ENCODE peak calls at places on chromosomes 2 and 18, in five cellular contexts. Y is H9, S is mesenchymal stem cell, K is IMR-90, W is H1. V is an unnamed sample.

GRCh38 chr2:42141687-42142475 is 27.3 kb upstream of the EML4 start:
- DNase-seq in K (peak), W (no peak), S (peak), Y (peak), V (no peak)

GRCh38 chr2:145822892-145823534 is 1303.1 kb upstream of the ZEB2 start:
- DNase-seq in S (no peak), Y (no peak), W (no peak), K (no peak), V (no peak)

GRCh38 chr18:40249390-40250080 is 1705.5 kb upstream of the PIK3C3 start:
- DNase-seq in W (no peak), K (peak), Y (no peak), S (peak), V (no peak)

GRCh38 chr2:172066394-172066863 is 18.9 kb upstream of the DLX1 start:
- DNase-seq in Y (no peak), W (no peak), K (no peak), S (no peak), V (no peak)

GRCh38 chr2:10844083-10844482 is 31.5 kb upstream of the PDIA6 start:
- DNase-seq in S (peak), Y (peak), W (peak), K (peak), V (no peak)

GRCh38 chr2:164896634-164897033 is 55.0 kb upstream of the COBLL1 start:
- DNase-seq in S (peak), K (peak), Y (no peak), W (no peak), V (no peak)

GRCh38 chr2:134411279-134411827 is 157.5 kb downstream of the MGAT5 start:
- DNase-seq in Y (no peak), K (no peak), S (no peak), W (no peak), V (no peak)

GRCh38 chr2:80971-81736 is 34.8 kb upstream of the FAM110C start:
- DNase-seq in W (no peak), Y (no peak), S (no peak), K (no peak), V (no peak)

GRCh38 chr18:44748582-44748981 is 67.9 kb downstream of the SETBP1 start:
- DNase-seq in Y (no peak), S (no peak), K (no peak), W (no peak), V (no peak)

GRCh38 chr2:43051316-43051715 is 175.1 kb downstream of the ZFP36L2 start:
- DNase-seq in W (no peak), Y (no peak), K (peak), S (peak), V (no peak)

GRCh38 chr2:218218409-218219185 is 1.6 kb downstream of the ARPC2 start:
- DNase-seq in Y (no peak), W (no peak), K (no peak), S (no peak), V (no peak)

GRCh38 chr2:145137211-145137610 is 617.3 kb upstream of the ZEB2 start:
- DNase-seq in Y (no peak), W (no peak), S (no peak), K (no peak), V (no peak)

GRCh38 chr2:241870081-241870541 is 582 bp downstream of the RTP5 start:
- DNase-seq in W (no peak), K (no peak), S (no peak), Y (no peak), V (no peak)

GRCh38 chr2:120175000-120175581 is 48.1 kb downstream of the TMEM185B start:
- DNase-seq in S (peak), W (no peak), Y (no peak), K (peak), V (peak)

GRCh38 chr2:231597014-231597611 is 4.4 kb downstream of the TEX44 start:
- DNase-seq in Y (no peak), K (no peak), S (no peak), W (no peak), V (no peak)

GRCh38 chr2:218202266-218202665 is 14.7 kb upstream of the ARPC2 start:
- DNase-seq in K (no peak), S (no peak), W (no peak), Y (no peak), V (no peak)

GRCh38 chr2:47488870-47489584 is 86.1 kb downstream of the MSH2 start:
- DNase-seq in Y (no peak), W (no peak), K (peak), S (peak), V (no peak)

GRCh38 chr2:109382236-109382930 is 231.4 kb downstream of the SEPTIN10 start:
- DNase-seq in K (peak), S (no peak), Y (peak), W (no peak), V (no peak)

GRCh38 chr2:236607471-236608307 is 38.1 kb downstream of the ACKR3 start:
- DNase-seq in W (no peak), Y (no peak), S (peak), K (peak), V (no peak)

GRCh38 chr2:71067567-71068217 is 756 bp upstream of the NAGK start:
- DNase-seq in Y (no peak), K (no peak), S (no peak), W (no peak), V (no peak)

GRCh38 chr18:13368080-13368813 is 149.7 kb downstream of the LDLRAD4 start:
- DNase-seq in S (no peak), Y (no peak), W (no peak), K (no peak), V (no peak)

GRCh38 chr2:127081826-127082633 is 24.9 kb downstream of the BIN1 start:
- DNase-seq in Y (no peak), K (peak), S (no peak), W (no peak), V (no peak)

GRCh38 chr2:109129356-109129920 is 433 bp downstream of the SH3RF3 start:
- DNase-seq in S (peak), K (no peak), Y (no peak), W (no peak), V (peak)

GRCh38 chr2:12305931-12306330 is 410.8 kb upstream of the TRIB2 start:
- DNase-seq in K (no peak), S (no peak), W (no peak), Y (no peak), V (no peak)

GRCh38 chr2:25887624-25888242 is 9.4 kb upstream of the ASXL2 start:
- DNase-seq in S (no peak), K (no peak), W (no peak), Y (no peak), V (no peak)

GRCh38 chr2:63661076-63661475 is 72.3 kb downstream of the MDH1 start:
- DNase-seq in Y (no peak), K (peak), W (no peak), S (peak), V (no peak)

GRCh38 chr2:23350026-23350791 is 34.8 kb upstream of the KLHL29 start:
- DNase-seq in W (no peak), S (no peak), Y (no peak), K (no peak), V (no peak)

GRCh38 chr18:8821531-8821930 is 116.2 kb downstream of the MTCL1 start:
- DNase-seq in K (no peak), W (no peak), Y (no peak), S (no peak), V (no peak)

GRCh38 chr2:235045973-235046343 is 94.1 kb downstream of the SH3BP4 start:
- DNase-seq in S (no peak), Y (no peak), W (no peak), K (no peak), V (no peak)

GRCh38 chr2:573805-574392 is 103.3 kb downstream of the TMEM18 start:
- DNase-seq in W (no peak), K (no peak), S (no peak), Y (no peak), V (no peak)

DNA sequence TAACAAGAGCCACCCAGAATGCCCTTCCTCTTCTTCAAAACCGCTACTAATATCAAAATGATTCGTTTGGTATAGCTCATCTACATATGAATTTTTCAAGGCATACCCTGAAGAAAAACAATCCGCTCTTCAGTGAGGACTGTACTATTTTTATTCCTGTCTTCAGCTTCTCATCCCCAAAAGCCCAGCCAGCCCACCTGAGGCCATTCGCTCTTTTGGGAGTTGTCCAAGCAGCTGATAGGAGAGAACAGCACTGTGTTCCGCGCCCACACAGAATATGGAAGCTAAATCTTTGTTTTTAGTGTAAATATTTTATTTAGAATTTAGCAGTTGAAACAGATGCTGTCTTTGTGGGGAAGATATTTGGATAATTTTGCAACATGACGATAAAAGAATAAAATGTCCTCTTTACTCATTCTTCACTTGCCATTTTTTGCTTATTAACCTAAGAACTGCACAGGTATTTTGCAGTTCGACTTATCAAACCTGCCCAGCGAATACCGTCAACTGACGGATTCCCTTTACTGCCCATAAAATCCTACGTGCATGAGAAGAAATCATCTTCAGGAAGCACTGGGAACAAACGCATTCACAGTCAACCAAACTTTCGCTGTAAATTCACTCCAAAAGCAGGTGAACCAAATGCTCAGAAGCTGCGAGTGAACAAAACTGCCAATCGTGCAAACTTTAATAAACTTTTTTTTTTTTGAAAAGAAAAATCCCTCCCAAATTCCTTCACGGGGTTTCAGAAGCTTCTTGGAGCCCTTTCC is 3.4 kb downstream of the ZNF521 start:
- DNase-seq in Y (no peak), W (no peak), K (no peak), S (no peak), V (no peak)
- H3K4ac ChIP-seq in Y (no peak), W (no peak), K (peak), S (no peak), V (no peak)

GRCh38 chr2:160207804-160208661 is 8.0 kb upstream of the ITGB6 start:
- DNase-seq in S (peak), K (peak), Y (no peak), W (no peak), V (no peak)
- H4K91ac ChIP-seq in S (peak), K (peak), Y (no peak), W (no peak), V (peak)

GRCh38 chr2:27766287-27766661 is 5.2 kb upstream of the MRPL33 start:
- DNase-seq in W (no peak), Y (no peak), K (no peak), S (no peak), V (no peak)

GRCh38 chr2:27773959-27774358 is 2.4 kb downstream of the MRPL33 start:
- DNase-seq in Y (no peak), K (no peak), S (no peak), W (no peak), V (no peak)

GRCh38 chr2:27771548-27772335 is at the start of gene MRPL33:
- DNase-seq in K (peak), S (peak), W (peak), Y (peak), V (peak)

GRCh38 chr2:27772804-27773203 is 1.3 kb downstream of the MRPL33 start:
- DNase-seq in S (no peak), K (peak), Y (no peak), W (no peak), V (no peak)

GRCh38 chr2:27771202-27771547 is 344 bp upstream of the MRPL33 start:
- DNase-seq in S (no peak), Y (no peak), K (no peak), W (no peak), V (no peak)
- H3K14ac ChIP-seq in S (no peak), Y (no peak), K (peak), W (no peak), V (no peak)

GRCh38 chr18:74420926-74421325 is 36.2 kb downstream of the DIPK1C start:
- DNase-seq in Y (no peak), K (no peak), W (no peak), S (no peak), V (no peak)
- H3K4ac ChIP-seq in Y (no peak), K (no peak), W (no peak), S (no peak), V (no peak)

DNA sequence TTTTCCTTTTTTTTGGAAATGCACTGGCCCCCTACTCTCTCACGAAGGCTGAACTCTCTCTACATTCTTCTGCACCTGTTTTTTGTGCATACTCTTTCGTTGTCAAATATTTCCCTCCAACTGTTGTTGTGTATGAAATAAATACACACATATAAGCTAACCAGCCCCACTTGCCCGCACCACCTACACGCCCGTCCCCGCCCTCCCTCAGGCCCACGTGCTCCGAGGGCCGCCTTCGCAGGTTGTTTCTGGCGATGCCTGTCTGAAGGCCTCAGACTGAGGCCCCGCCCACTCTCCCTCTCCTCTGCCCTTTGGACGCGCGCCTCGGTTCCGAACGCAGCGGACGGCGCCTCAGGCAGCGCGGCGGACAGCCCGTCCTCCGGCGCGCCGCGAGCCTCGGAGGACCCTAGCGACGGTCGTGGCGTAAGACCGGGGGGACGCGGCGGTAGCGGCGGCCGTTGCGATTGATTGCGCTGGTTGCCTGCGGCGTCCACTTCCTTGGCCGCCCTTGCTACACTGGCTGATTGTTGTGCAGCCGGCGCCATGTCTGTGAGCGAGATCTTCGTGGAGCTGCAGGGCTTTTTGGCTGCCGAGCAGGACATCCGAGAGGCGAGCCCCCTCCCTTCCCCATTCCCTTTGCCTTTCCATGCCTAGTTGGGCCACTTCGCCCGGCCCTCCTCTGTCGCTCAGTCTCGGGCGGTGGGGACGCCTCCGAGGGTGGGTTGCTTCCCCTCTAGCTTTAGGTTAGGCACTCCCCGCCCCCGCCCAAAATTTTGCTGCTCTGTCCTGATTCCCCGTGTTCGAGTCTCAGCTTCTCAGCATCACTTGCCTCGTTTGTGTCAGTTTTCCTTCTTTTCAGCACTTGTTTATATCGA is at the start of gene TSN:
- DNase-seq in W (peak), Y (peak), K (peak), S (peak), V (peak)
- H4K91ac ChIP-seq in W (peak), Y (no peak), K (peak), S (peak), V (no peak)

GRCh38 chr2:136048886-136049832 is 63.7 kb upstream of the DARS1 start:
- DNase-seq in Y (no peak), S (no peak), W (no peak), K (no peak), V (no peak)

GRCh38 chr2:136052374-136053362 is 65.3 kb downstream of the CXCR4 start:
- DNase-seq in K (no peak), Y (no peak), W (no peak), S (no peak), V (no peak)

GRCh38 chr2:136051001-136051724 is 65.7 kb upstream of the DARS1 start:
- DNase-seq in Y (no peak), S (no peak), W (no peak), K (no peak), V (no peak)

GRCh38 chr2:136049991-136050573 is 64.7 kb upstream of the DARS1 start:
- DNase-seq in W (no peak), Y (no peak), K (no peak), S (no peak), V (no peak)

DNA sequence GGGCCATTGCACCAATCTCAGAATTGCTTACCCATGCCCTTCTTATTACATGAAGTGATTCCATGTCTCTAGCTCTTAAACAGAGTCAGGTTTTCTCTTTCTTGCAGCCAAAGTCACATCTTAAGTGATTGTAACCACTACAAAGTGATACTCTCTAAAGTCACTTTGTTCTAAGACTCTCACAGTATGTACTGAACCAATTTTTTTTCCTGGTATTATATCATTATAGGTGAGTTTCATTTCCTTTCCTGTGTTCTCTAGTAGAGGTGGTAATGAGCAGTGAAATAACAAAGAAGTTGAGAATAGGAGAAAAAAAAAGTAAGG is 66.3 kb upstream of the DARS1 start:
- DNase-seq in Y (no peak), S (no peak), W (no peak), K (no peak), V (no peak)
- H3K14ac ChIP-seq in Y (no peak), S (no peak), W (no peak), K (no peak), V (no peak)

GRCh38 chr2:160491922-160492371 is 1.7 kb downstream of the RBMS1 start:
- DNase-seq in W (no peak), Y (no peak), K (peak), S (peak), V (no peak)
- H3K4ac ChIP-seq in W (no peak), Y (no peak), K (peak), S (peak), V (no peak)

V was measured in neuronal stem cell.